ENCODE peak calls at places on chromosomes 6 and 20, in nine cellular contexts. B is left ventricle myocardium inferior; J is stomach; Z is PC-3; K is cardiac muscle cell; M is tibial nerve; X is ovary; H is CD8-positive, alpha-beta memory T cell; Y is body of pancreas. W is an unnamed sample.
A peak's percentile ranks its signal among the peaks of the same experiment; 100 is the strongest.

GRCh38 chr6:156906451-156906850 is 129.3 kb downstream of the ARID1B start:
- DNase-seq in B (no peak), J (no peak), Z (no peak), K (no peak), M (no peak), X (no peak), H (no peak), Y (no peak), W (no peak)

GRCh38 chr20:1177680-1178079 is 7.1 kb downstream of the TMEM74B start:
- DNase-seq in B (no peak), J (no peak), Z (peak; percentile 39), K (peak; percentile 19), M (no peak), X (no peak), H (no peak), Y (no peak), W (peak; percentile 57)

GRCh38 chr6:21491955-21492354 is 101.6 kb upstream of the SOX4 start:
- DNase-seq in B (no peak), J (no peak), Z (no peak), K (no peak), M (no peak), X (no peak), H (no peak), Y (no peak), W (no peak)

GRCh38 chr20:37102571-37102970 is 6.8 kb upstream of the RBL1 start:
- DNase-seq in B (no peak), J (no peak), Z (no peak), K (no peak), M (no peak), X (no peak), H (no peak), Y (no peak), W (no peak)

GRCh38 chr6:18207949-18208348 is 52.7 kb downstream of the KDM1B start:
- DNase-seq in B (no peak), J (no peak), Z (no peak), K (no peak), M (no peak), X (no peak), H (no peak), Y (no peak), W (no peak)

GRCh38 chr6:118750143-118750542 is 98.8 kb upstream of the CEP85L start:
- DNase-seq in B (no peak), J (no peak), Z (no peak), K (no peak), M (no peak), X (no peak), H (no peak), Y (no peak), W (no peak)

GRCh38 chr6:39307462-39307861 is 6.8 kb downstream of the KCNK17 start:
- DNase-seq in B (no peak), J (no peak), Z (no peak), K (no peak), M (no peak), X (no peak), H (no peak), Y (no peak), W (no peak)

GRCh38 chr6:4904461-4904860 is 99.4 kb downstream of the RPP40 start:
- DNase-seq in B (no peak), J (no peak), Z (no peak), K (no peak), M (no peak), X (no peak), H (no peak), Y (no peak), W (no peak)

GRCh38 chr6:36827261-36828079 is 11.8 kb downstream of the CPNE5 start:
- DNase-seq in B (no peak), J (no peak), Z (peak; percentile 80), K (peak; percentile 96), M (no peak), X (peak; percentile 51), H (no peak), Y (no peak), W (no peak)

GRCh38 chr20:64222273-64222672 is 33.3 kb upstream of the PCMTD2 start:
- DNase-seq in B (no peak), J (peak; percentile 26), Z (peak; percentile 28), K (no peak), M (no peak), X (no peak), H (no peak), Y (no peak), W (no peak)

GRCh38 chr6:75855047-75855446 is 106.0 kb downstream of the MYO6 start:
- DNase-seq in B (no peak), J (peak; percentile 36), Z (peak; percentile 70), K (peak; percentile 85), M (peak; percentile 50), X (peak; percentile 23), H (no peak), Y (peak; percentile 66), W (peak; percentile 5)

GRCh38 chr6:74892091-74892490 is 313.8 kb downstream of the COL12A1 start:
- DNase-seq in B (no peak), J (no peak), Z (no peak), K (no peak), M (no peak), X (peak; percentile 31), H (no peak), Y (no peak), W (no peak)

GRCh38 chr6:150336299-150336698 is 32.5 kb upstream of the IYD start:
- DNase-seq in B (no peak), J (no peak), Z (peak; percentile 34), K (no peak), M (no peak), X (no peak), H (no peak), Y (no peak), W (no peak)

GRCh38 chr6:158316022-158316421 is 3.8 kb downstream of the TULP4 start:
- DNase-seq in B (no peak), J (no peak), Z (peak; percentile 61), K (no peak), M (no peak), X (no peak), H (no peak), Y (no peak), W (no peak)

GRCh38 chr20:32681175-32682084 is 7.7 kb upstream of the C20orf203 start:
- DNase-seq in B (no peak), J (no peak), Z (peak; percentile 84), K (peak; percentile 25), M (no peak), X (no peak), H (no peak), Y (no peak), W (no peak)

GRCh38 chr6:80226156-80226555 is 119.7 kb downstream of the BCKDHB start:
- DNase-seq in B (no peak), J (no peak), Z (no peak), K (no peak), M (no peak), X (no peak), H (no peak), Y (no peak), W (no peak)

GRCh38 chr6:34239240-34239825 is 2.7 kb downstream of the HMGA1 start:
- DNase-seq in B (no peak), J (no peak), Z (peak; percentile 33), K (no peak), M (no peak), X (peak; percentile 10), H (no peak), Y (no peak), W (no peak)

GRCh38 chr6:34241351-34242215 is 4.9 kb downstream of the HMGA1 start:
- DNase-seq in B (no peak), J (no peak), Z (no peak), K (no peak), M (no peak), X (peak; percentile 14), H (no peak), Y (no peak), W (no peak)

GRCh38 chr6:34240329-34241248 is 3.9 kb downstream of the HMGA1 start:
- DNase-seq in B (no peak), J (no peak), Z (no peak), K (no peak), M (no peak), X (peak; percentile 13), H (no peak), Y (no peak), W (no peak)

GRCh38 chr6:34238507-34239239 is 2.0 kb downstream of the HMGA1 start:
- DNase-seq in B (no peak), J (no peak), Z (no peak), K (no peak), M (no peak), X (peak; percentile 15), H (no peak), Y (no peak), W (no peak)

GRCh38 chr6:34239893-34240292 is 3.2 kb downstream of the HMGA1 start:
- DNase-seq in B (no peak), J (no peak), Z (no peak), K (no peak), M (no peak), X (peak; percentile 3), H (no peak), Y (no peak), W (no peak)
- H3K27ac ChIP-seq in B (no peak overlapping the region), J (no peak overlapping the region), Z (peak overlapping the region; percentile 4), K (no peak overlapping the region), M (no peak overlapping the region), X (no peak overlapping the region), H (no peak overlapping the region), Y (no peak overlapping the region), W (no peak overlapping the region)

GRCh38 chr6:83590413-83590812 is 78.1 kb downstream of the PRSS35 start:
- DNase-seq in B (no peak), J (no peak), Z (no peak), K (peak; percentile 10), M (no peak), X (no peak), H (no peak), Y (no peak), W (no peak)
- H3K9me3 ChIP-seq in B (no peaks in the 10 kb centered on the region), J (no peaks in the 10 kb centered on the region), Z (no peaks in the 10 kb centered on the region), K (no peaks in the 10 kb centered on the region), M (no peaks in the 10 kb centered on the region), X (no peaks in the 10 kb centered on the region), H (no peaks in the 10 kb centered on the region), Y (no peaks in the 10 kb centered on the region), W (no peaks in the 10 kb centered on the region)

GRCh38 chr20:19769516-19769915 is 11.5 kb downstream of the RIN2 start:
- DNase-seq in B (no peak), J (no peak), Z (no peak), K (no peak), M (no peak), X (no peak), H (no peak), Y (no peak), W (no peak)
- H3K27ac ChIP-seq in B (no peak overlapping the region), J (no peak overlapping the region), Z (no peak overlapping the region), K (no peak overlapping the region), M (no peak overlapping the region), X (no peak overlapping the region), H (no peak overlapping the region), Y (no peak overlapping the region), W (no peak overlapping the region)

DNA sequence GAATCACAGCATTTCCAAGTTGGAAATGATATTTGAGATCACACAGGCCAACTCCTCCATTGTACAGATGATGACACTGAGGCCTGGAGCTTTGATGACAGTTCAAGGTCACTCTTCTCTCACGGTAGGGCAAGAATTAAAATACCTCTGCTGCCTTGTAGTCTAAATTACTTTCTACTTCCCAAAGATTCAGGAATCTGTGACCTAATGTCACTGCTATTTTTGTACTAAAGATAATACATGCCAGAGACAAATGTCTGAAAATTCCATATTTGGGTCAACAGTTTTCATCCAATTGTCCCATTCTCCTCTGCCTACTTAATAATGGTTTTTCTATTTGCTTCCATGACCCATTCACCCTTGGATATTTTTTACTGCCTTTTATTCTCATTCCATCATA is 160.0 kb downstream of the SOD2 start:
- DNase-seq in B (no peak), J (no peak), Z (no peak), K (no peak), M (no peak), X (no peak), H (no peak), Y (no peak), W (no peak)
- H3K9me3 ChIP-seq in B (no peaks in the 10 kb centered on the region), J (no peaks in the 10 kb centered on the region), Z (no peaks in the 10 kb centered on the region), K (no peaks in the 10 kb centered on the region), M (no peaks in the 10 kb centered on the region), X (no peaks in the 10 kb centered on the region), H (no peaks in the 10 kb centered on the region), Y (no peaks in the 10 kb centered on the region), W (no peaks in the 10 kb centered on the region)

W was measured in iPS DF 6.9.